ENCODE peak calls at places on chromosomes 4 and X, in four cellular contexts. I is CD8-positive, alpha-beta T cell; N is Ammon's horn; G is aorta. O is an unnamed sample.

GRCh38 chr4:176259330-176260090 is 9.5 kb downstream of the ASB5 start:
- DNase-seq in I (no peak), N (no peak), G (no peak), O (no peak)

GRCh38 chr4:96455045-96455720 is 615.3 kb downstream of the PDHA2 start:
- DNase-seq in I (no peak), N (no peak), G (no peak), O (no peak)

GRCh38 chr4:79575709-79576479 is 167.9 kb upstream of the GK2 start:
- DNase-seq in I (no peak), N (no peak), G (no peak), O (no peak)

GRCh38 chrX:68693481-68694410 is 46.3 kb downstream of the STARD8 start:
- DNase-seq in I (no peak), N (peak), G (peak), O (no peak)

GRCh38 chrX:107153005-107153404 is 34.4 kb upstream of the RBM41 start:
- DNase-seq in I (no peak), N (no peak), G (no peak), O (no peak)

GRCh38 chr4:152398060-152398459 is 137.8 kb downstream of the FBXW7 start:
- DNase-seq in I (no peak), N (no peak), G (no peak), O (no peak)

GRCh38 chr4:142354041-142354440 is 492.1 kb downstream of the INPP4B start:
- DNase-seq in I (no peak), N (no peak), G (no peak), O (no peak)

GRCh38 chr4:180281726-180282125 is 1961.5 kb upstream of the TENM3 start:
- DNase-seq in I (no peak), N (no peak), G (no peak), O (no peak)

GRCh38 chrX:101485212-101486064 is at the start of gene ARMCX4:
- DNase-seq in I (peak), N (peak), G (peak), O (peak)

GRCh38 chrX:22159071-22159470 is 113.6 kb upstream of the CBLL2 start:
- DNase-seq in I (no peak), N (no peak), G (no peak), O (no peak)

GRCh38 chr4:2186133-2186864 is 55.6 kb downstream of the HAUS3 start:
- DNase-seq in I (no peak), N (no peak), G (no peak), O (no peak)

GRCh38 chrX:45515262-45516215 is 314.9 kb upstream of the DIPK2B start:
- DNase-seq in I (no peak), N (peak), G (peak), O (peak)

GRCh38 chr4:12932203-12932788 is 551.8 kb downstream of the RAB28 start:
- DNase-seq in I (no peak), N (no peak), G (no peak), O (no peak)

GRCh38 chrX:13109811-13110210 is 65.4 kb upstream of the FAM9C start:
- DNase-seq in I (no peak), N (no peak), G (no peak), O (no peak)

GRCh38 chr4:1130318-1131186 is 17.2 kb upstream of the RNF212 start:
- DNase-seq in I (peak), N (peak), G (peak), O (peak)

GRCh38 chr4:105808459-105809041 is 86.7 kb upstream of the NPNT start:
- DNase-seq in I (no peak), N (peak), G (peak), O (no peak)

GRCh38 chr4:12729384-12729783 is 754.8 kb downstream of the RAB28 start:
- DNase-seq in I (no peak), N (no peak), G (no peak), O (no peak)

O was measured in activated gamma-delta T cell treated with Interleukin-2 at 50 U/mL for 16 hours.